ENCODE peak calls at places on chromosomes 7 and 10, in five cellular contexts. One of them, this sample, is unnamed.

GRCh38 chr7:108284349-108285017 is 154.3 kb upstream of the LAMB4 start:
- DNase-seq in mesendoderm: no peak
- DNase-seq in endodermal cell: no peak
- DNase-seq in kidney: no peak
- DNase-seq in endothelial cell of umbilical vein: no peak
- DNase-seq in this sample: no peak

GRCh38 chr10:133238066-133238804 is 580 bp downstream of the VENTX start:
- DNase-seq in endodermal cell: no peak
- DNase-seq in mesendoderm: no peak
- DNase-seq in endothelial cell of umbilical vein: no peak
- DNase-seq in kidney: no peak
- DNase-seq in this sample: no peak

GRCh38 chr10:118915161-118915560 is 114.4 kb upstream of the NANOS1 start:
- DNase-seq in endodermal cell: no peak
- DNase-seq in mesendoderm: no peak
- DNase-seq in endothelial cell of umbilical vein: no peak
- DNase-seq in kidney: no peak
- DNase-seq in this sample: no peak

GRCh38 chr7:36962367-36962766 is 238.1 kb upstream of the AOAH start:
- DNase-seq in mesendoderm: peak
- DNase-seq in endothelial cell of umbilical vein: no peak
- DNase-seq in kidney: no peak
- DNase-seq in endodermal cell: peak
- DNase-seq in this sample: no peak

GRCh38 chr10:78781991-78782390 is 286.8 kb upstream of the ZMIZ1 start:
- DNase-seq in endodermal cell: no peak
- DNase-seq in mesendoderm: no peak
- DNase-seq in kidney: no peak
- DNase-seq in endothelial cell of umbilical vein: no peak
- DNase-seq in this sample: no peak

GRCh38 chr7:158430308-158431034 is 157.2 kb downstream of the PTPRN2 start:
- DNase-seq in endodermal cell: peak
- DNase-seq in kidney: no peak
- DNase-seq in mesendoderm: no peak
- DNase-seq in endothelial cell of umbilical vein: no peak
- DNase-seq in this sample: no peak

GRCh38 chr10:71873582-71874182 is 22.6 kb upstream of the PSAP start:
- DNase-seq in endodermal cell: peak
- DNase-seq in kidney: no peak
- DNase-seq in endothelial cell of umbilical vein: no peak
- DNase-seq in mesendoderm: no peak
- DNase-seq in this sample: no peak

GRCh38 chr10:27285093-27285492 is 44.5 kb upstream of the ACBD5 start:
- DNase-seq in mesendoderm: peak
- DNase-seq in endodermal cell: peak
- DNase-seq in kidney: no peak
- DNase-seq in endothelial cell of umbilical vein: peak
- DNase-seq in this sample: peak

GRCh38 chr7:132472463-132473120 is 103.7 kb downstream of the PLXNA4 start:
- DNase-seq in endodermal cell: no peak
- DNase-seq in kidney: no peak
- DNase-seq in mesendoderm: peak
- DNase-seq in endothelial cell of umbilical vein: no peak
- DNase-seq in this sample: no peak

GRCh38 chr10:25556457-25556856 is 377.6 kb upstream of the MYO3A start:
- DNase-seq in mesendoderm: no peak
- DNase-seq in endothelial cell of umbilical vein: peak
- DNase-seq in endodermal cell: no peak
- DNase-seq in kidney: no peak
- DNase-seq in this sample: no peak

GRCh38 chr10:8544057-8544380 is 489.5 kb downstream of the GATA3 start:
- DNase-seq in mesendoderm: no peak
- DNase-seq in kidney: no peak
- DNase-seq in endothelial cell of umbilical vein: no peak
- DNase-seq in endodermal cell: no peak
- DNase-seq in this sample: no peak

GRCh38 chr7:70711441-70711840 is 420.5 kb upstream of the GALNT17 start:
- DNase-seq in endodermal cell: no peak
- DNase-seq in endothelial cell of umbilical vein: no peak
- DNase-seq in mesendoderm: no peak
- DNase-seq in kidney: no peak
- DNase-seq in this sample: no peak

GRCh38 chr10:17730667-17731066 is 21.3 kb upstream of the TMEM236 start:
- DNase-seq in endothelial cell of umbilical vein: no peak
- DNase-seq in mesendoderm: no peak
- DNase-seq in kidney: no peak
- DNase-seq in endodermal cell: no peak
- DNase-seq in this sample: no peak

GRCh38 chr10:97138174-97138573 is 47.6 kb downstream of the SLIT1 start:
- DNase-seq in endothelial cell of umbilical vein: no peak
- DNase-seq in endodermal cell: peak
- DNase-seq in mesendoderm: peak
- DNase-seq in kidney: peak
- DNase-seq in this sample: peak

GRCh38 chr7:107843184-107843583 is 40.2 kb upstream of the SLC26A3 start:
- DNase-seq in mesendoderm: no peak
- DNase-seq in endodermal cell: no peak
- DNase-seq in endothelial cell of umbilical vein: no peak
- DNase-seq in kidney: no peak
- DNase-seq in this sample: no peak

GRCh38 chr10:99681553-99681952 is 22.2 kb downstream of the ENTPD7 start:
- DNase-seq in endothelial cell of umbilical vein: no peak
- DNase-seq in kidney: no peak
- DNase-seq in endodermal cell: no peak
- DNase-seq in mesendoderm: no peak
- DNase-seq in this sample: no peak

GRCh38 chr10:44203535-44203934 is 181.4 kb downstream of the CXCL12 start:
- DNase-seq in kidney: no peak
- DNase-seq in mesendoderm: no peak
- DNase-seq in endothelial cell of umbilical vein: no peak
- DNase-seq in endodermal cell: no peak
- DNase-seq in this sample: no peak

GRCh38 chr10:101217450-101218281 is 11.6 kb downstream of the LBX1 start:
- DNase-seq in endodermal cell: peak
- DNase-seq in mesendoderm: peak
- DNase-seq in kidney: no peak
- DNase-seq in endothelial cell of umbilical vein: peak
- DNase-seq in this sample: no peak

GRCh38 chr7:35630573-35630972 is 64.4 kb downstream of the HERPUD2 start:
- DNase-seq in endothelial cell of umbilical vein: peak
- DNase-seq in endodermal cell: no peak
- DNase-seq in kidney: no peak
- DNase-seq in mesendoderm: no peak
- DNase-seq in this sample: no peak

GRCh38 chr7:100826546-100827329 is 585 bp downstream of the EPHB4 start:
- DNase-seq in mesendoderm: no peak
- DNase-seq in kidney: peak
- DNase-seq in endodermal cell: peak
- DNase-seq in endothelial cell of umbilical vein: peak
- DNase-seq in this sample: no peak

GRCh38 chr7:157775021-157775559 is 438.3 kb downstream of the DNAJB6 start:
- DNase-seq in kidney: peak
- DNase-seq in mesendoderm: no peak
- DNase-seq in endodermal cell: no peak
- DNase-seq in endothelial cell of umbilical vein: no peak
- DNase-seq in this sample: no peak

GRCh38 chr10:43137701-43137970 is 609 bp upstream of the CSGALNACT2 start:
- DNase-seq in kidney: peak
- DNase-seq in endothelial cell of umbilical vein: peak
- DNase-seq in mesendoderm: peak
- DNase-seq in endodermal cell: peak
- DNase-seq in this sample: no peak

GRCh38 chr7:102991077-102991539 is 78.3 kb downstream of the LRRC17 start:
- DNase-seq in endothelial cell of umbilical vein: no peak
- DNase-seq in mesendoderm: no peak
- DNase-seq in endodermal cell: no peak
- DNase-seq in kidney: no peak
- DNase-seq in this sample: no peak

GRCh38 chr10:10830316-10831061 is 187.2 kb upstream of the CELF2 start:
- DNase-seq in endodermal cell: no peak
- DNase-seq in kidney: no peak
- DNase-seq in mesendoderm: no peak
- DNase-seq in endothelial cell of umbilical vein: peak
- DNase-seq in this sample: no peak

GRCh38 chr7:135369405-135369804 is 135.8 kb downstream of the STRA8 start:
- DNase-seq in kidney: no peak
- DNase-seq in endothelial cell of umbilical vein: no peak
- DNase-seq in mesendoderm: no peak
- DNase-seq in endodermal cell: no peak
- DNase-seq in this sample: no peak

GRCh38 chr10:33803248-33803647 is 468.8 kb upstream of the NRP1 start:
- DNase-seq in endodermal cell: no peak
- DNase-seq in endothelial cell of umbilical vein: peak
- DNase-seq in kidney: no peak
- DNase-seq in mesendoderm: peak
- DNase-seq in this sample: peak

GRCh38 chr10:17213646-17214349 is 12.3 kb upstream of the TRDMT1 start:
- DNase-seq in endothelial cell of umbilical vein: peak
- DNase-seq in endodermal cell: no peak
- DNase-seq in mesendoderm: no peak
- DNase-seq in kidney: no peak
- DNase-seq in this sample: no peak

GRCh38 chr10:73827346-73828089 is 16.1 kb upstream of the NDST2 start:
- DNase-seq in mesendoderm: no peak
- DNase-seq in endodermal cell: no peak
- DNase-seq in endothelial cell of umbilical vein: no peak
- DNase-seq in kidney: no peak
- DNase-seq in this sample: no peak

GRCh38 chr10:23886355-23886754 is 322.6 kb upstream of the KIAA1217 start:
- DNase-seq in mesendoderm: peak
- DNase-seq in kidney: no peak
- DNase-seq in endodermal cell: peak
- DNase-seq in endothelial cell of umbilical vein: no peak
- DNase-seq in this sample: no peak

GRCh38 chr10:86795353-86795752 is 38.9 kb downstream of the BMPR1A start:
- DNase-seq in mesendoderm: peak
- DNase-seq in endothelial cell of umbilical vein: no peak
- DNase-seq in kidney: no peak
- DNase-seq in endodermal cell: no peak
- DNase-seq in this sample: peak

GRCh38 chr10:122241836-122242235 is 29.3 kb upstream of the BTBD16 start:
- DNase-seq in mesendoderm: no peak
- DNase-seq in kidney: no peak
- DNase-seq in endodermal cell: no peak
- DNase-seq in endothelial cell of umbilical vein: no peak
- DNase-seq in this sample: no peak

GRCh38 chr7:8322667-8323066 is 60.7 kb upstream of the ICA1 start:
- DNase-seq in mesendoderm: peak
- DNase-seq in kidney: no peak
- DNase-seq in endothelial cell of umbilical vein: no peak
- DNase-seq in endodermal cell: no peak
- DNase-seq in this sample: no peak

GRCh38 chr10:29862926-29863614 is 196.3 kb downstream of the JCAD start:
- DNase-seq in mesendoderm: no peak
- DNase-seq in endodermal cell: no peak
- DNase-seq in kidney: no peak
- DNase-seq in endothelial cell of umbilical vein: peak
- DNase-seq in this sample: peak

GRCh38 chr7:90267263-90267858 is 22.4 kb downstream of the CFAP69 start:
- DNase-seq in endothelial cell of umbilical vein: no peak
- DNase-seq in kidney: no peak
- DNase-seq in mesendoderm: no peak
- DNase-seq in endodermal cell: no peak
- DNase-seq in this sample: no peak

GRCh38 chr10:67935223-67935622 is 50.8 kb downstream of the SIRT1 start:
- DNase-seq in endothelial cell of umbilical vein: no peak
- DNase-seq in kidney: no peak
- DNase-seq in endodermal cell: peak
- DNase-seq in mesendoderm: peak
- DNase-seq in this sample: no peak
- H3K9ac ChIP-seq in endothelial cell of umbilical vein: no peak
- H3K9ac ChIP-seq in kidney: no peak
- H3K9ac ChIP-seq in endodermal cell: no peak
- H3K9ac ChIP-seq in mesendoderm: no peak
- H3K9ac ChIP-seq in this sample: no peak

GRCh38 chr7:117051808-117052207 is 98.5 kb downstream of the ST7 start:
- DNase-seq in endothelial cell of umbilical vein: no peak
- DNase-seq in endodermal cell: no peak
- DNase-seq in mesendoderm: no peak
- DNase-seq in kidney: no peak
- DNase-seq in this sample: no peak
- H3K9ac ChIP-seq in endothelial cell of umbilical vein: no peak
- H3K9ac ChIP-seq in endodermal cell: no peak
- H3K9ac ChIP-seq in mesendoderm: no peak
- H3K9ac ChIP-seq in kidney: no peak
- H3K9ac ChIP-seq in this sample: no peak

GRCh38 chr10:1187151-1187854 is 131.1 kb downstream of the WDR37 start:
- DNase-seq in endothelial cell of umbilical vein: no peak
- DNase-seq in kidney: no peak
- DNase-seq in endodermal cell: no peak
- DNase-seq in mesendoderm: no peak
- DNase-seq in this sample: no peak
- H3K9ac ChIP-seq in endothelial cell of umbilical vein: no peak
- H3K9ac ChIP-seq in kidney: no peak
- H3K9ac ChIP-seq in endodermal cell: no peak
- H3K9ac ChIP-seq in mesendoderm: no peak
- H3K9ac ChIP-seq in this sample: no peak

DNA sequence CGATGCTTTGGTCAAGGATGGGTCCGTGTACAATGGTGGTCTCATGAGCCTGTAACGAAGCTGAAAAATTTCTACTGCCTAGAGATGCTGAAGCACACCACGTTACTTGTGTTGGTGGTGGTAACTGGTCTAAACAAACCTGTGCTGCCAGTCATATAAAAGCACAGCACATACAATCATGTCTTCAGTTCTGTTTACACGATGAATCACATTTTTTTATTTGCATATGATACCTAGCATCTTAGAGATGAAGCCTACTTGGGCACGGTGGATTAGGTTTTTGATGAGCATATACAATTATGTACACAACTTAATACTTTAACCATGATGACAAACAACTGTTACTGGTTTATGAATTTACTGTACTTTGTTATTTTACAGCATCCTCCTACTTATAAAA is 201.0 kb downstream of the ZMYND11 start:
- DNase-seq in kidney: no peak
- DNase-seq in endothelial cell of umbilical vein: no peak
- DNase-seq in mesendoderm: no peak
- DNase-seq in endodermal cell: no peak
- DNase-seq in this sample: no peak
- H3K9ac ChIP-seq in kidney: no peak
- H3K9ac ChIP-seq in endothelial cell of umbilical vein: no peak
- H3K9ac ChIP-seq in mesendoderm: no peak
- H3K9ac ChIP-seq in endodermal cell: no peak
- H3K9ac ChIP-seq in this sample: no peak

GRCh38 chr7:155204744-155205367 is 92.8 kb upstream of the INSIG1 start:
- DNase-seq in mesendoderm: no peak
- DNase-seq in endothelial cell of umbilical vein: no peak
- DNase-seq in kidney: no peak
- DNase-seq in endodermal cell: no peak
- DNase-seq in this sample: no peak
- H3K9ac ChIP-seq in mesendoderm: no peak
- H3K9ac ChIP-seq in endothelial cell of umbilical vein: no peak
- H3K9ac ChIP-seq in kidney: no peak
- H3K9ac ChIP-seq in endodermal cell: no peak
- H3K9ac ChIP-seq in this sample: peak